ENCODE peak calls at places on chromosomes 16 and 17, in seven cellular contexts. N, T, Z, I, Y, O and V are unnamed samples.

GRCh38 chr17:27315322-27315721 is 21.4 kb downstream of the WSB1 start:
- DNase-seq in N (peak; percentile 97), T (no peak), Z (no peak), I (no peak), Y (peak; percentile 86), O (no peak), V (peak; percentile 74)

GRCh38 chr16:50245417-50246298 is 20.7 kb upstream of the ADCY7 start:
- DNase-seq in N (peak; percentile 86), T (no peak), Z (no peak), I (no peak), Y (peak; percentile 75), O (peak; percentile 59), V (peak; percentile 93)

GRCh38 chr16:75305364-75306101 is 54.1 kb upstream of the BCAR1 start:
- DNase-seq in N (peak; percentile 90), T (no peak), Z (no peak), I (no peak), Y (peak; percentile 88), O (peak; percentile 48), V (no peak)

GRCh38 chr16:70157477-70158260 is 15.9 kb upstream of the CLEC18C start:
- DNase-seq in N (peak; percentile 75), T (no peak), Z (no peak), I (no peak), Y (no peak), O (no peak), V (no peak)

GRCh38 chr17:74632597-74632996 is 9.1 kb upstream of the CD300E start:
- DNase-seq in N (no peak), T (no peak), Z (no peak), I (no peak), Y (no peak), O (no peak), V (no peak)

GRCh38 chr16:1991588-1992474 is 2.1 kb downstream of the SYNGR3 start:
- DNase-seq in N (peak; percentile 98), T (peak; percentile 96), Z (peak; percentile 99), I (no peak), Y (peak; percentile 97), O (no peak), V (peak; percentile 99)

GRCh38 chr17:45353047-45353446 is 36.2 kb upstream of the MAP3K14 start:
- DNase-seq in N (no peak), T (no peak), Z (no peak), I (no peak), Y (no peak), O (no peak), V (no peak)

GRCh38 chr17:28940675-28941074 is 10.6 kb downstream of the PHF12 start:
- DNase-seq in N (no peak), T (no peak), Z (no peak), I (no peak), Y (no peak), O (no peak), V (no peak)

GRCh38 chr17:77419095-77419494 is 278.3 kb downstream of the SEC14L1 start:
- DNase-seq in N (no peak), T (no peak), Z (no peak), I (no peak), Y (no peak), O (no peak), V (peak; percentile 47)

GRCh38 chr17:21573961-21574610 is 118.2 kb upstream of the KCNJ18 start:
- DNase-seq in N (peak; percentile 91), T (peak; percentile 32), Z (peak; percentile 7), I (no peak), Y (peak; percentile 73), O (no peak), V (peak; percentile 55)

GRCh38 chr16:5905935-5906334 is 808.3 kb upstream of the EEF2KMT start:
- DNase-seq in N (no peak), T (no peak), Z (no peak), I (no peak), Y (no peak), O (no peak), V (no peak)

GRCh38 chr17:12180644-12181261 is 160.1 kb downstream of the MAP2K4 start:
- DNase-seq in N (no peak), T (no peak), Z (no peak), I (no peak), Y (peak; percentile 16), O (peak; percentile 25), V (no peak)

GRCh38 chr17:81517339-81518112 is 4.9 kb upstream of the ACTG1 start:
- DNase-seq in N (peak; percentile 79), T (no peak), Z (no peak), I (no peak), Y (peak; percentile 46), O (peak; percentile 88), V (peak; percentile 61)

GRCh38 chr16:69115361-69115760 is 9.9 kb downstream of the HAS3 start:
- DNase-seq in N (peak; percentile 31), T (no peak), Z (no peak), I (no peak), Y (no peak), O (no peak), V (no peak)

GRCh38 chr17:53319947-53320346 is 502.8 kb upstream of the KIF2B start:
- DNase-seq in N (no peak), T (no peak), Z (no peak), I (no peak), Y (no peak), O (no peak), V (no peak)

GRCh38 chr17:75601057-75601987 is 13.7 kb downstream of the MYO15B start:
- DNase-seq in N (no peak), T (peak; percentile 45), Z (peak; percentile 49), I (no peak), Y (peak; percentile 87), O (peak; percentile 80), V (peak; percentile 88)

GRCh38 chr17:55770220-55770870 is 19.5 kb downstream of the PCTP start:
- DNase-seq in N (no peak), T (no peak), Z (no peak), I (no peak), Y (no peak), O (no peak), V (no peak)

GRCh38 chr17:39487946-39488345 is 26.7 kb downstream of the CDK12 start:
- DNase-seq in N (no peak), T (no peak), Z (no peak), I (no peak), Y (no peak), O (no peak), V (no peak)

GRCh38 chr17:73101031-73101430 is 8.5 kb upstream of the SLC39A11 start:
- DNase-seq in N (no peak), T (no peak), Z (no peak), I (no peak), Y (no peak), O (no peak), V (no peak)

GRCh38 chr16:30394603-30395154 is 541 bp upstream of the ZNF48 start:
- DNase-seq in N (no peak), T (no peak), Z (no peak), I (peak; percentile 54), Y (no peak), O (no peak), V (no peak)

GRCh38 chr16:66639091-66639885 is 34.8 kb downstream of the CMTM3 start:
- DNase-seq in N (no peak), T (no peak), Z (no peak), I (no peak), Y (no peak), O (no peak), V (no peak)

GRCh38 chr17:29640413-29640812 is 17.7 kb upstream of the CORO6 start:
- DNase-seq in N (no peak), T (no peak), Z (no peak), I (no peak), Y (no peak), O (no peak), V (no peak)

GRCh38 chr17:28548417-28549130 is 3.9 kb downstream of the UNC119 start:
- DNase-seq in N (peak; percentile 35), T (no peak), Z (no peak), I (no peak), Y (no peak), O (no peak), V (no peak)

GRCh38 chr16:87561200-87562105 is 40.9 kb upstream of the JPH3 start:
- DNase-seq in N (no peak), T (no peak), Z (no peak), I (no peak), Y (no peak), O (no peak), V (no peak)

GRCh38 chr17:42682400-42683384 is at the start of gene CNTNAP1:
- DNase-seq in N (peak; percentile 90), T (no peak), Z (no peak), I (no peak), Y (peak; percentile 71), O (peak; percentile 91), V (peak; percentile 84)

GRCh38 chr17:41404024-41404651 is 6.7 kb upstream of the KRT31 start:
- DNase-seq in N (no peak), T (no peak), Z (no peak), I (no peak), Y (no peak), O (no peak), V (no peak)

GRCh38 chr16:5865231-5865630 is 767.6 kb upstream of the EEF2KMT start:
- DNase-seq in N (no peak), T (no peak), Z (no peak), I (no peak), Y (no peak), O (no peak), V (no peak)

GRCh38 chr17:38334480-38335364 is 9.0 kb downstream of the GPR179 start:
- DNase-seq in N (peak; percentile 55), T (no peak), Z (no peak), I (no peak), Y (no peak), O (no peak), V (no peak)

GRCh38 chr17:38786372-38786771 is 13.0 kb downstream of the PIP4K2B start:
- DNase-seq in N (no peak), T (no peak), Z (no peak), I (no peak), Y (no peak), O (no peak), V (no peak)

GRCh38 chr16:69481901-69482341 is 57.5 kb downstream of the CYB5B start:
- DNase-seq in N (peak; percentile 93), T (no peak), Z (no peak), I (no peak), Y (peak; percentile 29), O (no peak), V (peak; percentile 87)

GRCh38 chr16:70608516-70608915 is 37.8 kb upstream of the IL34 start:
- DNase-seq in N (no peak), T (no peak), Z (no peak), I (no peak), Y (no peak), O (no peak), V (no peak)

GRCh38 chr16:6496996-6497395 is 835.6 kb upstream of the RBFOX1 start:
- DNase-seq in N (no peak), T (no peak), Z (no peak), I (no peak), Y (no peak), O (no peak), V (no peak)

GRCh38 chr16:11561856-11562255 is 24.9 kb downstream of the LITAF start:
- DNase-seq in N (no peak), T (no peak), Z (no peak), I (no peak), Y (no peak), O (no peak), V (no peak)